ENCODE peak calls at places on chromosome 15, in ten cellular contexts. V is WTC11, O is heart left ventricle, A is astrocyte of the spinal cord, U is HFFc6, C is fibroblast of pulmonary artery, Y is GM13977, J is tibial nerve, Q is fibroblast of the aortic adventitia, N is dorsolateral prefrontal cortex. P is an unnamed sample.

GRCh38 chr15:100785181-100786138 is 94.2 kb upstream of the ALDH1A3 start:
- DNase-seq in V (peak), O (no peak), Y (no peak), J (no peak), U (no peak), A (no peak), N (no peak), C (no peak), Q (no peak), P (no peak)

GRCh38 chr15:52822475-52822874 is 32.3 kb upstream of the ONECUT1 start:
- DNase-seq in J (no peak), C (no peak), U (no peak), N (no peak), Q (no peak), Y (no peak), O (no peak), A (no peak), V (no peak), P (no peak)

GRCh38 chr15:68149059-68149458 is 56.1 kb downstream of the CALML4 start:
- DNase-seq in Y (no peak), U (peak), J (no peak), N (no peak), V (no peak), O (no peak), C (peak), A (peak), Q (peak), P (no peak)

GRCh38 chr15:68368731-68369435 is 63.1 kb downstream of the ITGA11 start:
- DNase-seq in Y (no peak), C (peak), A (no peak), Q (peak), J (no peak), O (no peak), V (no peak), U (no peak), N (no peak), P (no peak)

GRCh38 chr15:23595368-23595767 is 29.9 kb downstream of the MKRN3 start:
- DNase-seq in Q (no peak), U (no peak), Y (no peak), A (no peak), C (no peak), N (no peak), O (no peak), V (no peak), J (no peak), P (no peak)

GRCh38 chr15:75024102-75024636 is 779 bp downstream of the PPCDC start:
- DNase-seq in Y (peak), V (no peak), U (no peak), Q (peak), J (peak), O (no peak), N (no peak), C (peak), A (no peak), P (peak)

GRCh38 chr15:91783001-91783400 is 70.5 kb upstream of the SLCO3A1 start:
- DNase-seq in O (no peak), N (no peak), C (no peak), U (no peak), Q (no peak), J (no peak), Y (no peak), V (no peak), A (no peak), P (no peak)

GRCh38 chr15:36108539-36108938 is 470.9 kb upstream of the CDIN1 start:
- DNase-seq in V (no peak), O (no peak), J (no peak), A (no peak), Q (no peak), N (no peak), C (no peak), Y (no peak), U (no peak), P (no peak)

GRCh38 chr15:100689500-100689899 is 87.1 kb downstream of the ASB7 start:
- DNase-seq in J (no peak), U (no peak), C (no peak), N (no peak), Q (no peak), A (no peak), V (no peak), O (no peak), Y (no peak), P (no peak)

GRCh38 chr15:84684092-84684491 is 26.1 kb upstream of the NMB start:
- DNase-seq in Q (peak), N (no peak), O (no peak), V (no peak), A (peak), J (no peak), U (no peak), Y (no peak), C (peak), P (no peak)

GRCh38 chr15:38129531-38130199 is 123.0 kb upstream of the SPRED1 start:
- DNase-seq in N (no peak), O (peak), A (peak), Q (peak), U (peak), J (peak), Y (no peak), V (no peak), C (peak), P (peak)

GRCh38 chr15:66835558-66835878 is 133.5 kb downstream of the SMAD6 start:
- DNase-seq in N (no peak), Y (no peak), U (no peak), Q (peak), V (no peak), C (peak), A (no peak), O (no peak), J (no peak), P (no peak)

GRCh38 chr15:73632670-73633058 is 525 bp downstream of the NPTN start:
- DNase-seq in N (no peak), Q (no peak), J (no peak), V (no peak), Y (peak), C (no peak), U (no peak), A (no peak), O (no peak), P (no peak)

GRCh38 chr15:63997715-63998442 is 48.4 kb downstream of the DAPK2 start:
- DNase-seq in N (no peak), A (no peak), Q (no peak), C (no peak), O (no peak), Y (no peak), U (no peak), J (no peak), V (no peak), P (no peak)

GRCh38 chr15:75650908-75651809 is 3.4 kb downstream of the SNX33 start:
- DNase-seq in V (no peak), N (no peak), A (no peak), Q (no peak), U (no peak), Y (no peak), J (no peak), C (peak), O (peak), P (no peak)

GRCh38 chr15:74957301-74958035 is 896 bp upstream of the RPP25 start:
- DNase-seq in U (no peak), C (no peak), V (peak), J (no peak), Q (peak), A (no peak), O (peak), N (no peak), Y (no peak), P (no peak)

GRCh38 chr15:96331141-96331941 is 841 bp downstream of the NR2F2 start:
- DNase-seq in U (peak), Y (peak), C (peak), A (peak), J (peak), N (no peak), O (no peak), V (peak), Q (peak), P (peak)

GRCh38 chr15:63454812-63455211 is 49.6 kb upstream of the USP3 start:
- DNase-seq in J (no peak), U (no peak), Q (no peak), Y (no peak), N (no peak), A (no peak), C (no peak), O (no peak), V (no peak), P (no peak)

GRCh38 chr15:49468440-49468839 is 45.4 kb downstream of the FGF7 start:
- DNase-seq in J (no peak), Y (no peak), C (no peak), A (peak), V (no peak), O (no peak), U (peak), N (no peak), Q (peak), P (no peak)

GRCh38 chr15:52008326-52008697 is 10.7 kb upstream of the MAPK6 start:
- DNase-seq in N (no peak), O (no peak), U (no peak), A (no peak), Y (no peak), J (no peak), Q (no peak), C (no peak), V (no peak), P (no peak)

GRCh38 chr15:75921732-75922703 is 18.3 kb downstream of the FBXO22 start:
- DNase-seq in U (peak), Y (no peak), C (peak), J (peak), V (peak), N (no peak), A (peak), O (no peak), Q (peak), P (no peak)

GRCh38 chr15:64249406-64249805 is 86.6 kb upstream of the PPIB start:
- DNase-seq in Q (no peak), A (no peak), V (no peak), J (no peak), C (no peak), Y (no peak), N (no peak), O (no peak), U (no peak), P (no peak)

GRCh38 chr15:34609658-34610057 is 26.2 kb upstream of the GOLGA8B start:
- DNase-seq in N (no peak), V (no peak), Q (no peak), A (no peak), Y (no peak), U (no peak), C (no peak), O (no peak), J (no peak), P (no peak)

GRCh38 chr15:73924258-73924921 is 1.9 kb upstream of the LOXL1 start:
- DNase-seq in U (peak), A (peak), C (peak), N (no peak), V (no peak), J (no peak), O (no peak), Y (no peak), Q (peak), P (no peak)

GRCh38 chr15:63389902-63390301 is 8.3 kb upstream of the CA12 start:
- DNase-seq in A (no peak), C (no peak), Y (no peak), Q (no peak), U (no peak), N (no peak), J (no peak), V (no peak), O (no peak), P (no peak)

GRCh38 chr15:43121863-43122262 is 11.5 kb upstream of the TMEM62 start:
- DNase-seq in Q (no peak), Y (no peak), C (no peak), V (no peak), O (no peak), N (no peak), A (no peak), U (no peak), J (no peak), P (no peak)

GRCh38 chr15:31516459-31516858 is 189.8 kb downstream of the KLF13 start:
- DNase-seq in J (no peak), Y (no peak), A (no peak), C (no peak), N (no peak), Q (no peak), O (no peak), U (no peak), V (no peak), P (no peak)

GRCh38 chr15:74123131-74123429 is 7.3 kb upstream of the ISLR2 start:
- DNase-seq in O (no peak), N (no peak), C (no peak), Q (no peak), Y (no peak), J (no peak), V (peak), A (no peak), U (no peak), P (no peak)

GRCh38 chr15:58229297-58229768 is 91.2 kb downstream of the AQP9 start:
- DNase-seq in U (peak), J (no peak), C (no peak), V (no peak), Y (no peak), N (no peak), O (no peak), A (no peak), Q (no peak), P (no peak)

GRCh38 chr15:70575251-70576227 is 187.8 kb downstream of the UACA start:
- DNase-seq in V (no peak), Q (peak), N (no peak), C (no peak), Y (no peak), U (no peak), A (no peak), J (peak), O (no peak), P (no peak)

GRCh38 chr15:31326729-31327673 is at the start of gene KLF13:
- DNase-seq in C (peak), Y (no peak), Q (peak), J (no peak), V (no peak), O (peak), A (peak), N (no peak), U (peak), P (peak)

GRCh38 chr15:75036269-75036668 is 12.9 kb downstream of the PPCDC start:
- DNase-seq in C (no peak), U (no peak), N (no peak), Q (no peak), Y (no peak), J (no peak), V (peak), A (no peak), O (no peak), P (no peak)

GRCh38 chr15:62124953-62125263 is 40.2 kb downstream of the C2CD4B start:
- DNase-seq in U (no peak), A (no peak), C (peak), V (no peak), Q (no peak), Y (no peak), O (no peak), N (no peak), J (no peak), P (no peak)
- TF ChIP-seq CTCF in U (no peak), A (no peak), C (no peak), V (no peak), Q (no peak), Y (no peak), O (no peak), N (no peak), J (no peak), P (no peak)

DNA sequence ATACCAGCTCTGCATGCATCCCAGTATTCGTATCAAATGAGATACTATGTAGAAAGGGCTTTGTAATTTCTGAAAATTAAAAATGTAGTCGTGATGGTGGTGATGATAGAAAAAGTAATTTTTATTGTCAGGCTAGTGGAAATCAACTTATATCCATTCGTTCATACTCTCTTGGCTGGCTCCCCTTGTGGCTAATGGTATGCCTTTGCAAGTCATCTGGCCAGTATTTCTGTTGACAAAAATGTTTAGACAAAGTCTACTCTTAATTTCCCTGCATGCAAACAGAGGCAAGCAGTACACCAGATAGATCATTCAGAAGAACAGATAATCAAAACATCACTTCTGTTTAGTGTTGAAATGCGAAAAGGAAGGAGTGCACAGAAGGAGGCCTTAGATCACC is 49.6 kb upstream of the DUT start:
- DNase-seq in N (no peak), U (no peak), O (no peak), C (no peak), Y (no peak), Q (no peak), A (no peak), V (no peak), J (no peak), P (no peak)
- TF ChIP-seq CTCF in N (no peak), U (peak), O (no peak), C (no peak), Y (no peak), Q (no peak), A (peak), V (no peak), J (no peak), P (no peak)

DNA sequence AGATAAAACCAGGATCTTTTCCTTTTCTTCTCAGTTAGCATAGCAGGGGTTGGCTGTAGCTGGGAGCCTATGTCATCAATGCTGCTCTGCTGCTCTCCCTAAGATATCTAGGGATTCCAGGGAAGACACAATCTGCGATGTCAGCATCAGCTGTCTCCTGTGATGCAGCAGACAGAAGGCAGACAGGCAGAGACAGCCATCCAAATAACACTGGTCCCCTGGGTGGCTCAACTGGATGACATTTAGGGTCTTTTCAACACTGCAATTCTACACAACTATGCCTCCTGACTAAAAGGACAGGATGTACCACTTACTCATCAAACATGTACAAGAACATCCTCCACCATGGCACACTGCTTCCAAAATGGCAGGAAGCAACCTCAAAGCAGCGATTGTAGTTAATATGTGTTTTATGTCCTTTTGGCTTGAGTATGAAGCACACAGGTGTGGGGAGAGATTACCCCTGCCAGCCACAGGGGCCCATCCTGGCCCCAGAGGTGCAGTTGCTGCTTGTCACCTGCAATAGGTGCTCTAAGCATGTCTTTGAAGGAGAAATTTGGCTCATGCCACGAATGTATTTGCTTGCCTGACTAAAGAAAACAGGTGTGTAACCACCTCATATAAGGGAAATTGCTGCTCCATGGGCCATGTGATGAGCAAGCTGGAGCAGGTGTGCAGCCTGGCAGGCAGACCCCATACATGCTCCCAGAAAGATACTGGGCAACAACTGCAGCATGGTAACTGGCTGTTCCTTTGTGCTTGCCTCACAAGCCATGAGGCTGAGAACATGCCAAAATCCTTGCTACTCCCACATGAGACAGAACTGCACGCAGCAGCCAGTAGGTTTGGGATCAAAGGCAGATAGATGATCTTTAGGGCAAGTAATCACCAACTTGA is 357.8 kb downstream of the VPS13C start:
- DNase-seq in Y (no peak), Q (no peak), U (no peak), C (no peak), N (no peak), O (no peak), V (peak), A (no peak), J (no peak), P (no peak)
- TF ChIP-seq CTCF in Y (no peak), Q (no peak), U (no peak), C (no peak), N (no peak), O (no peak), V (peak), A (no peak), J (no peak), P (no peak)

GRCh38 chr15:60346077-60346476 is 51.7 kb downstream of the ANXA2 start:
- DNase-seq in A (peak), U (no peak), Q (no peak), N (no peak), V (no peak), C (no peak), Y (no peak), J (no peak), O (no peak), P (no peak)

GRCh38 chr15:60345616-60346015 is 52.2 kb downstream of the ANXA2 start:
- DNase-seq in V (no peak), N (no peak), Q (no peak), C (no peak), Y (no peak), U (no peak), O (no peak), J (no peak), A (peak), P (no peak)

GRCh38 chr15:60346653-60347052 is 51.1 kb downstream of the ANXA2 start:
- DNase-seq in C (no peak), V (no peak), Y (no peak), Q (no peak), N (no peak), O (no peak), A (no peak), U (no peak), J (no peak), P (no peak)

GRCh38 chr15:60343221-60343970 is 54.4 kb downstream of the ANXA2 start:
- DNase-seq in N (no peak), Y (no peak), U (no peak), C (no peak), Q (no peak), O (no peak), V (no peak), A (peak), J (no peak), P (no peak)

DNA sequence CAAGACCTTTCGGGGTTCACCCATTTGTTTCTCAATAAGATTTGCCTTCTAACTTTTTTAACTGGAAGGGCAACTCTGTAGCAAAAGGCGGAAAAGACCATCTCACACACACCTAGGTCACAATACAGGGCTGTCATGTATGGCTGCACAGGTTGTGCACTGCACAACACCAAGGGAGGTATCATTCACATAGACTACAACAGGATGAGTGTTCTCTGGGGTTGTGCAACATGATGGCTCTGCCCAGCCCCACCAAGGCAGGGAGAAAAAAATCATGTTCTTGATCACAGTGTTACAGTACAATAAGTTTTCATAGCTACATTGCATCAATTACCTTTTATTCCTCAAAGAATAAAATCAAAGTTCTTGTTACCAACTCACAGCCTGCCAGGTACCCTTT is 52.8 kb downstream of the ANXA2 start:
- DNase-seq in O (no peak), A (peak), Y (no peak), J (no peak), U (no peak), C (no peak), N (no peak), V (no peak), Q (no peak), P (no peak)
- TF ChIP-seq CTCF in O (no peak), A (no peak), Y (no peak), J (no peak), U (no peak), C (no peak), N (no peak), V (no peak), Q (no peak), P (no peak)

DNA sequence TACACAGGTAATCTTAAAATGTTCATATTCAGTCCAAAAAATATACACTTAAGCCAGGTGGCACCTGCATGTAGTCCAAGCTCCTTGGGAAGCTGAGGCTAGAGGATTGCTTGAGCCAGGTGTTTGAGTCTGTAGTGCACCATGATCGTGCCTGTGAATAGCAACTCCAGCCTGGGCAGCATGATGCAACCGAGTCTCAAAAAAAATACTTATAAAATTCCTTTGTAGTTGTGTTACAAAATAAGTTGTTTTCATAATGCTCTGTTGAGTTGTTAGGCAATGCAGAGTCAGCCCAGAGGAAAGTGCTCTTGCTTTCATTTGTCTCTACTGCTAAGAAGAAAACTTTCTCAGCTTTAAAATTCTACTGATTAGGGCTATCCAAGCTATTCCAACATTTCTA is 442.8 kb upstream of the ARRDC4 start:
- DNase-seq in Y (no peak), V (no peak), O (no peak), J (no peak), Q (no peak), A (no peak), U (no peak), C (peak), N (no peak), P (no peak)
- TF ChIP-seq CTCF in Y (no peak), V (no peak), O (no peak), J (no peak), Q (no peak), A (no peak), U (no peak), C (no peak), N (no peak), P (no peak)

P was measured in GM20000.